ENCODE peak calls at places on chromosomes 5 and 9, in six cellular contexts. H, L, I, T, X and J are unnamed samples.
A peak's percentile ranks its signal among the peaks of the same experiment; 100 is the strongest.

GRCh38 chr9:136133959-136134484 is 15.3 kb upstream of the TMEM250 start:
- DNase-seq in X (no peak), L (no peak), I (no peak), T (no peak), H (no peak), J (no peak)

GRCh38 chr9:79583957-79584654 is 12.3 kb downstream of the TLE4 start:
- DNase-seq in L (peak; percentile 63), T (peak; percentile 90), X (no peak), I (no peak), H (peak; percentile 61), J (no peak)

GRCh38 chr9:104107799-104108198 is 13.7 kb downstream of the SMC2 start:
- DNase-seq in T (no peak), L (no peak), H (no peak), I (no peak), X (no peak), J (no peak)

GRCh38 chr9:116055536-116055935 is 98.1 kb upstream of the PAPPA start:
- DNase-seq in I (no peak), H (no peak), T (no peak), X (no peak), L (no peak), J (no peak)

GRCh38 chr9:95088421-95089161 is 228.9 kb downstream of the FANCC start:
- DNase-seq in I (peak; percentile 40), X (no peak), H (no peak), L (no peak), T (peak; percentile 62), J (no peak)

GRCh38 chr5:98201006-98201620 is 572.4 kb upstream of the RGMB start:
- DNase-seq in X (no peak), I (no peak), T (no peak), H (no peak), L (no peak), J (no peak)

GRCh38 chr5:158797498-158797845 is 302.2 kb downstream of the EBF1 start:
- DNase-seq in T (no peak), X (no peak), I (no peak), L (no peak), H (no peak), J (no peak)

GRCh38 chr9:114307323-114308250 is 15.3 kb upstream of the ORM1 start:
- DNase-seq in X (peak; percentile 35), H (no peak), T (peak; percentile 28), L (no peak), I (peak; percentile 36), J (no peak)

GRCh38 chr5:67695369-67695768 is 498.8 kb upstream of the CD180 start:
- DNase-seq in T (no peak), I (no peak), X (no peak), L (no peak), H (no peak), J (no peak)

GRCh38 chr9:6873862-6874261 is 116.1 kb downstream of the KDM4C start:
- DNase-seq in T (no peak), I (no peak), H (peak; percentile 18), L (no peak), X (peak; percentile 5), J (no peak)

GRCh38 chr5:31553863-31554262 is 21.8 kb downstream of the C5orf22 start:
- DNase-seq in I (no peak), T (no peak), H (no peak), X (no peak), L (no peak), J (no peak)

GRCh38 chr5:1387876-1388275 is 43.0 kb upstream of the CLPTM1L start:
- DNase-seq in H (no peak), I (no peak), L (no peak), X (no peak), T (no peak), J (no peak)

DNA sequence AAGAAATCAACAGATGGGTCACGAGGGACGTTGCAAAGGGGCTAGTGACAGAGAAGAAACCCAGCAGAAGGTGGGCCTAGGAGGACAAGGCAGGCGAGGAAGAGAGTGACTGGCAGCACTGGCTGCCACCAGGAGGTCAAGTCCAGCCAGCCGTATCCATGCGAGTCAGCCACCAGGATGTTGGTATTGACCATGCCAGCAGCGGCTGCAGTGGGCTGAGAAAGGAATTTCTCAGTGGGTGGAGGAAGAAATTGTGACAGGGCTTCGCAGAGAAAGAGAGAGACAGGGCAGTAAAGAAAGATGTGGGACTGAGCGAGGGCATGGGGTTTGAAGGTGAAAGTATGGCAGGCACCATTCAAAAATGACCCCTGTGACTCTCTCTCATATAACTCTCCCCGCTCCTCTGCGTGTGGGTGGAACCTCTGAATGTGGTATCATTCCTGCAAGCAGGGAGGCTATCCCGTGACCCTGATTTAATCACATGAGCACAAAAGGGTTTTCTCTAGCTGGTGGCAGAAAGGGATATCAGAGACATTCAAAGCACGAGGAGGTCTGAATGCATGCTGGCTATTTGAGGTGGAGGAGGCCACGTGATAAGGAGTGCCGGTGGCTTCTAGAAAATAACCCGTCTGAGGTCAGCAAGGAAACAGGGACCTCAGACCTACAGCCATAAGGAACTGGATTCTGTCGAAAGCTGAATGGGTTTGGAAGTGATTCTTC is 45.4 kb upstream of the FBXW11 start:
- DNase-seq in T (no peak), H (no peak), X (no peak), I (no peak), L (no peak), J (peak; percentile 25)
- H3K4me3 ChIP-seq in T (no peak overlapping the region), H (no peak overlapping the region), X (no peak overlapping the region), I (no peak overlapping the region), L (no peak overlapping the region), J (no peak overlapping the region)

GRCh38 chr9:752681-753200 is 88.8 kb upstream of the DMRT1 start:
- DNase-seq in I (no peak), L (no peak), T (no peak), X (no peak), H (no peak), J (no peak)

GRCh38 chr9:751137-752051 is 90.1 kb upstream of the DMRT1 start:
- DNase-seq in X (no peak), I (no peak), L (peak; percentile 47), H (no peak), T (no peak), J (no peak)

GRCh38 chr9:752201-752600 is 89.3 kb upstream of the DMRT1 start:
- DNase-seq in L (no peak), I (no peak), T (no peak), X (peak; percentile 90), H (no peak), J (no peak)

GRCh38 chr9:755454-756381 is 85.8 kb upstream of the DMRT1 start:
- DNase-seq in X (peak; percentile 64), T (no peak), I (no peak), L (no peak), H (peak; percentile 32), J (no peak)

DNA sequence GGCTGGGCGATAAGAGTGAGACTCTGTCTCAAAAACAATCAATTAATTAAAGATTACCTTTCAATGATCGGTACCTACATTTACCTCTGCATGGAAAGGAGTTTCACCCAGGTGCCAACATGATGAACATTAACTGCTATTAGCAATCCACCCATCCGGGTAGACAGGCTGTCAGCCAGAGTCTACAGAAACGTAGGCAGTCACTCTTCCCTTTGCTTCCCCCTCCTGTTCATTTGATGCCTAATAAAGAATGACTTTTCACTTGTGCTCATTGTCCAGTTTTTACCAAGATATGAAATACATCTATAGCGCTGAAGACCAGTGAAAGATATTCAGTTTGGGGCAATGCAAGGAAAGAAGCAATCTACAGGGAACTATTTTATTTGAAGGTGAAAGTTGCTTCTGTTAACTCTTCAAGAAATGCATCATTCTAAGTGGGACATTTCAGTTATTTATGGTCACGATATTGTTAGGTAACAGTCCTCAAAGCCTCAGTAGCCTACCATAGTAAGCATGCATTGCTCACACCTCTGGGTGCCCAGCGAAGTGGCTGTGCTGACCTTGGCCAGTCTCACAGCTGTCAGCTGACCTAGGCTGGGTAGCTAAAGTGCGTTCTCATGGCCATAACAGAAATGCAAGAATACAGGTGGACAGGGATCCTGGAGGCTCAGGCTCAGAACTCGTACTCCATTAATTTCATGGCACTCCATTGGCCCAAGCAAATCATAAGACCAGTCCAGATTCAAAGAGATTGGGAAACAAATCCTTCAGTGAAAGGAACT is 87.2 kb upstream of the DMRT1 start:
- DNase-seq in L (no peak), X (no peak), T (no peak), H (no peak), I (no peak), J (no peak)
- TF ChIP-seq CTCF in L (no peak), X (no peak), T (no peak), H (no peak), I (no peak), J (no peak)

GRCh38 chr9:84575705-84576104 is 93.8 kb upstream of the NTRK2 start:
- DNase-seq in I (no peak), T (no peak), L (no peak), X (no peak), H (no peak), J (no peak)
- H3K4me3 ChIP-seq in I (no peak overlapping the region), T (no peak overlapping the region), L (no peak overlapping the region), X (no peak overlapping the region), H (no peak overlapping the region), J (no peak overlapping the region)

GRCh38 chr9:15306757-15307522 is at the start of gene TTC39B:
- DNase-seq in H (peak; percentile 93), L (peak; percentile 93), T (peak; percentile 98), X (peak; percentile 53), I (peak; percentile 89), J (peak; percentile 56)

GRCh38 chr9:15304620-15305019 is 2.4 kb downstream of the TTC39B start:
- DNase-seq in T (no peak), X (no peak), I (no peak), L (no peak), H (no peak), J (no peak)

GRCh38 chr9:15306068-15306756 is 804 bp downstream of the TTC39B start:
- DNase-seq in L (peak; percentile 76), H (peak; percentile 42), T (peak; percentile 88), I (peak; percentile 79), X (no peak), J (no peak)

GRCh38 chr9:15308511-15308910 is 1.5 kb upstream of the TTC39B start:
- DNase-seq in H (no peak), L (no peak), I (no peak), X (peak; percentile 48), T (no peak), J (no peak)

DNA sequence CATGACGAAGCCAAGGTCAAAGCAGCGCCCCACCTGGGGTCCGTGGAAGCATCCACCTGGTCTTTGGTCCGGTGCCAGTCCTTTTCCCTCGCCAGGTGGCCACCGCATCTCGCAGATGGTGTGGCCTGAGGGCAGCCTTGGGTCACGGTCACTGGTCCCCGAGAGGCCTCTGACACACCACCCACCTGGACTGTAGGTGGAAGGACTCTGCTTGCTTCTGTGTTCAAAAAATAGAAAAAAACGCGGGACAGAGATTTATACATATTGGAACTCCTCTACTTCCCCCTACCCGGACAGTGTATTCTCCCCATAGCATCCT is 466 bp upstream of the TTC39B start:
- DNase-seq in I (no peak), X (no peak), T (no peak), L (no peak), H (no peak), J (no peak)
- TF ChIP-seq CTCF in I (no peak), X (no peak), T (no peak), L (no peak), H (no peak), J (no peak)

DNA sequence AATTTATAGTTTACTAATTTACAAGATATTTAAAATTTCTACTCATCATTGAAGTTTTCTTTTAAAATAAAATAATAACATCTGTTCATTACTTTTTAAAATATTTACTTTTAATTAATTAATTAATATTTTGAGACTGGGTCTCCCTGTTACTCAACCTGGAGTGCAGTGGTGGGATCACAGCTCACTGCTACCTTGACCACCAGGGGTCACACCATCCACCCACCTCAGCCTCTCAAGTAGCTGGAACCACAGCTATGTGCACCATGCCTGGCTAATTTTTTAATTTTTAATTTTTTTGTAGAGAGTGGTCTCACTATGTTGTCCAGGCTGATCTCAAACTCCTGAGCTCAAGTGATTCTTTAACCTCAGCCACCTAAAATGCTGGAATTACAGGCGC is 1013.6 kb downstream of the CDH9 start:
- DNase-seq in H (no peak), I (no peak), T (no peak), X (no peak), L (no peak), J (no peak)
- H3K4me3 ChIP-seq in H (no peak overlapping the region), I (no peak overlapping the region), T (no peak overlapping the region), X (no peak overlapping the region), L (no peak overlapping the region), J (no peak overlapping the region)

GRCh38 chr5:110790673-110791072 is 51.9 kb downstream of the SLC25A46 start:
- DNase-seq in H (no peak), X (peak; percentile 32), L (no peak), T (no peak), I (no peak), J (no peak)
- TF ChIP-seq CTCF in H (no peak), X (peak; percentile 38), L (no peak), T (no peak), I (no peak), J (peak; percentile 3)